ENCODE peak calls at places on chromosomes 7 and 10, in seven cellular contexts. J is SK-N-SH, E is Caco-2, P is IMR-90, T is body of pancreas, H is right atrium auricular region, D is GM23248. R is an unnamed sample. For H3K9me3 and H3K4me1, the result is how much of the 10 kb centered on the place peaks cover.

GRCh38 chr10:124523886-124524285 is 62.3 kb downstream of the LHPP start:
- DNase-seq in J (no peak), E (no peak), P (no peak), T (no peak), H (no peak), D (peak), R (no peak)

GRCh38 chr10:108204528-108205313 is 1040.2 kb upstream of the SORCS1 start:
- DNase-seq in J (peak), E (peak), P (no peak), T (peak), H (no peak), D (peak), R (peak)

GRCh38 chr7:117164578-117164977 is 158.3 kb downstream of the WNT2 start:
- DNase-seq in J (no peak), E (no peak), P (peak), T (no peak), H (no peak), D (peak), R (no peak)

GRCh38 chr7:25407932-25408480 is 179.7 kb upstream of the NPVF start:
- DNase-seq in J (no peak), E (no peak), P (no peak), T (no peak), H (no peak), D (no peak), R (no peak)

GRCh38 chr7:768881-769504 is 41.9 kb upstream of the PRKAR1B start:
- DNase-seq in J (peak), E (peak), P (no peak), T (no peak), H (peak), D (no peak), R (no peak)

GRCh38 chr10:31754803-31755624 is 173.6 kb downstream of the ARHGAP12 start:
- DNase-seq in J (no peak), E (peak), P (no peak), T (peak), H (no peak), D (peak), R (peak)

GRCh38 chr10:113069595-113069994 is 119.5 kb downstream of the TCF7L2 start:
- DNase-seq in J (no peak), E (no peak), P (peak), T (no peak), H (no peak), D (no peak), R (no peak)

GRCh38 chr7:17581301-17581700 is 282.8 kb downstream of the AHR start:
- DNase-seq in J (no peak), E (no peak), P (no peak), T (no peak), H (no peak), D (no peak), R (no peak)

GRCh38 chr7:99123571-99124033 is 20.3 kb downstream of the SMURF1 start:
- DNase-seq in J (no peak), E (no peak), P (peak), T (no peak), H (no peak), D (peak), R (no peak)

GRCh38 chr7:36535866-36536664 is 146.4 kb downstream of the ANLN start:
- DNase-seq in J (no peak), E (no peak), P (no peak), T (no peak), H (no peak), D (peak), R (no peak)

GRCh38 chr7:5070206-5070605 is 24.5 kb downstream of the RBAK start:
- DNase-seq in J (no peak), E (no peak), P (no peak), T (no peak), H (no peak), D (no peak), R (no peak)

GRCh38 chr7:5063698-5064097 is 18.0 kb downstream of the RBAK start:
- DNase-seq in J (no peak), E (no peak), P (no peak), T (no peak), H (no peak), D (peak), R (no peak)

GRCh38 chr7:5065107-5065407 is 19.4 kb downstream of the RBAK start:
- DNase-seq in J (no peak), E (no peak), P (no peak), T (no peak), H (no peak), D (no peak), R (no peak)

DNA sequence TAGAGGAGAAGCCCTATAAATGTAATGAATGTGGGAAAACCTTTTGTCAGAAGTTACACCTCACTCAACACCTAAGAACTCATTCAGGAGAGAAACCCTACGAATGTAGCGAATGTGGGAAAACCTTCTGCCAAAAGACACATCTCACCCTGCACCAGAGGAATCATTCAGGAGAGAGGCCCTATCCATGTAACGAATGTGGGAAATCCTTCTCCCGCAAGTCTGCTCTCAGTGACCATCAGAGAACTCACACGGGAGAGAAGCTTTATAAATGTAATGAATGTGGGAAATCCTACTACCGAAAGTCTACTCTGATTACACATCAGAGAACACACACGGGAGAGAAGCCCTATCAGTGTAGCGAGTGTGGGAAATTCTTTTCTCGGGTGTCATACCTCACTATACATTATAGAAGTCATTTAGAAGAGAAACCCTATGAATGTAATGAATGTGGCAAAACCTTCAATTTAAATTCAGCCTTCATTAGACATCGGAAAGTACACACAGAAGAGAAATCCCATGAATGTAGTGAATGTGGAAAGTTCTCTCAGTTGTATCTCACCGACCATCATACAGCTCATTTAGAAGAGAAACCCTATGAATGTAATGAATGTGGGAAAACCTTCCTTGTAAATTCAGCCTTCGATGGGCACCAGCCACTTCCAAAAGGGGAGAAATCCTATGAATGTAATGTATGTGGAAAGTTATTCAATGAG is 18.9 kb downstream of the RBAK start:
- DNase-seq in J (no peak), E (no peak), P (no peak), T (no peak), H (no peak), D (peak), R (no peak)
- H3K9me3 ChIP-seq in J (half or more), E (half or more), P (half or more), T (under half), H (under half), D (under half), R (under half)

DNA sequence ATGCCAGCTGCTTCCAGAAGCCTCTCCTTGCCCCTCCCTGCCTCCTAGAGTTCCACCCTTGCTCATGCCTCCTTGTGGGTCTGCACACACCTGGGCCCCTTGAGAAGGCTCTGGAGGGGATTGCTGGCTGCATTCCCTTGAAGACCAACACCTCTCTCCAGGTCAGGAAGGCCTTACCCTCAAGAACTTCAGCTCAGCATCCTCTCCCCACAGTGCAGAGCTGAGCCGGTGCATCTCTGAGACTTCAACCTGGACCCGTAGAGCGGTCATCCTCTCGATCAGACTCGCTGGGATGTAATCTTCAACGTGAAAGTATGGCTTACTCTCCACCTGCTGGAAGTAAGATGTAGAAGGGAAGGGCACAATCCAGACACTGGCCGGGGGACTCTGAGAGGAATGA is 62.7 kb downstream of the FRMPD2 start:
- DNase-seq in J (no peak), E (no peak), P (no peak), T (no peak), H (no peak), D (no peak), R (no peak)
- H3K4me1 ChIP-seq in J (under half), E (under half), P (under half), T (under half), H (under half), D (under half), R (under half)

DNA sequence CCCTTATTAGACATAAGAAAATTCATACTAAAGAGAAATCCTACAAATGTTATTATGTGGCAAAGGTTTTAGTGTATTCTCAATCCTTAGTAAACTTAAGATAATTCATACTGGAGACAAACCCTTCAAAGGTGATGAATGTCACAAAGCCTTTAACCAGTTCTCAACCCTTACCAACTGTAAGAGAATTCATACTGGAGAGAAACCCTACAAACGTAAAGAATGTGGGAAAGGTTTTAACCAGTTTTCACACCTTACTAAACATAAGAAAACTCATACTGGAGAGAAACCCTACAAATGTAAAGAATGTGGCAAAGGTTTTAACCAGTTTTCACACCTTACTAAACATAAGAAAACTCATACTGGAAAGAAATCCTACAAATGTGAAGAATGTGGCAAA is 93.2 kb downstream of the ZNF680 start:
- DNase-seq in J (no peak), E (no peak), P (no peak), T (no peak), H (no peak), D (no peak), R (no peak)
- H3K9me3 ChIP-seq in J (under half), E (under half), P (under half), T (under half), H (under half), D (under half), R (under half)

DNA sequence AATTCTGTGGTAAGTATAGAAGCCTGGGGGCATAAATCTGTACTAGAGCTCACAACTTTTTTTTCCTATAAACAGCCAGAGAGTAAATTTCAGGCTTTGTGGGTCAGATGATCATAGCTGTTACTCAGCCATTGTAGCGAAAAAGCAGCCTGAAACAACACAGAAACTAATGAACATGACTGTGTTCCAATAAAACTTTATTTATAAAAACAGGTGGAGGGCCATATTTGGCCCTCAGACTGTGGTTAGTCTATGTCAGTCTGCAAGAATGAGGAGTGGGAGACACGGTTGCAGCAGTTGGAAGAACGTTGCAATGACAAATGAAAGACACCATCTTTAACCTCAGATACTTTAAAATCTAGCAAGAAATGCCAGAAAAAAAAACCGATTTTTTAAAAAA is 389.6 kb upstream of the PRKCQ start:
- DNase-seq in J (no peak), E (no peak), P (no peak), T (no peak), H (no peak), D (no peak), R (no peak)
- H3K4me1 ChIP-seq in J (under half), E (under half), P (under half), T (under half), H (under half), D (under half), R (under half)

DNA sequence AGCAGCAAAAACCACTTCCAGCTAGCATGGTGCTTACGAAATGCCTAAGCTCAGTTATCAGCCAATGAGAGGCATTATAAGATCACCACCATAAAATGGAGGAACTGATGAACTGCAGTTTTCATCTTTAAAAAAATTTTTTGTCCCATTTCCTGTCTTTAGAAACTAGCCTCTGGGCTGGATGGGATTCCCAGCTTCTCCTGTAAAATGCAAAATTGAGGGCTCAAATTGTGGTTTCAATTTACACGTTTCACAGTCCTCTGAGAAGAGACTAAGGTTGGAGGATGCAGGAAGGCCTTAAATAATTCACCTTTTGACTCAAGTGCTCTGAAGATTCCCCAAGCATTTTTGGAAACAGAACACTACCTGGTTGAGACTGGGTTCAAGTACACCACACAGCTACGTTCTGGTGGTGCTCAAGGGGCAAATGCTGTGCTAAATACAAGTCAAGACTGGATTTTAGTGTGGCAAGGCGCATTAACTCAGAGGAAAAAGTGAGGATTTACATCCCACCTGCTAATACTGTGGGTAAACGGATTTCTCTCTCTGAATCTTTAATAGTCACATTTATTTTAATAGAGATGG is 948 bp downstream of the ZNF25 start:
- DNase-seq in J (peak), E (peak), P (peak), T (no peak), H (no peak), D (peak), R (no peak)
- H3K9me3 ChIP-seq in J (under half), E (under half), P (under half), T (under half), H (under half), D (under half), R (under half)